ENCODE peak calls at places on chromosomes 4 and X, in ten cellular contexts. N is cardiac muscle cell, T is heart right ventricle, W is kidney, R is IMR-90, D is psoas muscle, A is right lobe of liver, X is small intestine, G is uterus, U is tibial artery. Z is an unnamed sample.
A peak's percentile ranks its signal among the peaks of the same experiment; 100 is the strongest.

GRCh38 chrX:18828832-18829404 is 121.5 kb downstream of the PPEF1 start:
- DNase-seq in N (no peak), T (no peak), W (no peak), R (no peak), D (no peak), A (no peak), X (no peak), G (no peak), U (no peak), Z (no peak)

GRCh38 chr4:76831475-76832390 is 66.2 kb downstream of the SOWAHB start:
- DNase-seq in N (no peak), T (no peak), W (no peak), R (peak; percentile 55), D (no peak), A (peak; percentile 55), X (peak; percentile 54), G (no peak), U (no peak), Z (no peak)

GRCh38 chr4:306551-306961 is 1.3 kb upstream of the ZNF732 start:
- DNase-seq in N (no peak), T (no peak), W (no peak), R (no peak), D (no peak), A (no peak), X (no peak), G (no peak), U (no peak), Z (no peak)

GRCh38 chrX:47278684-47279083 is 45.9 kb downstream of the USP11 start:
- DNase-seq in N (no peak), T (no peak), W (no peak), R (peak; percentile 78), D (no peak), A (no peak), X (no peak), G (no peak), U (no peak), Z (no peak)

GRCh38 chrX:153554519-153555167 is 37.2 kb downstream of the ATP2B3 start:
- DNase-seq in N (peak; percentile 53), T (peak; percentile 69), W (no peak), R (peak; percentile 31), D (peak; percentile 82), A (peak; percentile 70), X (peak; percentile 54), G (peak; percentile 55), U (peak; percentile 51), Z (peak; percentile 86)

GRCh38 chrX:22542641-22543040 is 269.9 kb downstream of the CBLL2 start:
- DNase-seq in N (no peak), T (no peak), W (no peak), R (peak; percentile 8), D (no peak), A (no peak), X (no peak), G (no peak), U (no peak), Z (no peak)

GRCh38 chr4:138835833-138836521 is 179.6 kb upstream of the NOCT start:
- DNase-seq in N (peak; percentile 48), T (peak; percentile 50), W (peak; percentile 66), R (peak; percentile 13), D (no peak), A (peak; percentile 66), X (peak; percentile 49), G (no peak), U (no peak), Z (peak; percentile 17)

GRCh38 chr4:2696423-2696822 is 59.7 kb downstream of the TNIP2 start:
- DNase-seq in N (no peak), T (no peak), W (no peak), R (no peak), D (no peak), A (no peak), X (no peak), G (no peak), U (no peak), Z (no peak)

GRCh38 chr4:109998867-109999303 is 86.2 kb downstream of the EGF start:
- DNase-seq in N (peak; percentile 73), T (no peak), W (no peak), R (peak; percentile 61), D (no peak), A (no peak), X (peak; percentile 85), G (no peak), U (no peak), Z (no peak)

GRCh38 chrX:107683124-107683895 is 55.0 kb downstream of the PRPS1 start:
- DNase-seq in N (no peak), T (no peak), W (no peak), R (no peak), D (peak; percentile 63), A (no peak), X (peak; percentile 78), G (peak; percentile 58), U (peak; percentile 69), Z (peak; percentile 57)

GRCh38 chr4:99334880-99335279 is 13.7 kb upstream of the ADH1B start:
- DNase-seq in N (no peak), T (no peak), W (no peak), R (no peak), D (no peak), A (no peak), X (no peak), G (no peak), U (no peak), Z (no peak)

DNA sequence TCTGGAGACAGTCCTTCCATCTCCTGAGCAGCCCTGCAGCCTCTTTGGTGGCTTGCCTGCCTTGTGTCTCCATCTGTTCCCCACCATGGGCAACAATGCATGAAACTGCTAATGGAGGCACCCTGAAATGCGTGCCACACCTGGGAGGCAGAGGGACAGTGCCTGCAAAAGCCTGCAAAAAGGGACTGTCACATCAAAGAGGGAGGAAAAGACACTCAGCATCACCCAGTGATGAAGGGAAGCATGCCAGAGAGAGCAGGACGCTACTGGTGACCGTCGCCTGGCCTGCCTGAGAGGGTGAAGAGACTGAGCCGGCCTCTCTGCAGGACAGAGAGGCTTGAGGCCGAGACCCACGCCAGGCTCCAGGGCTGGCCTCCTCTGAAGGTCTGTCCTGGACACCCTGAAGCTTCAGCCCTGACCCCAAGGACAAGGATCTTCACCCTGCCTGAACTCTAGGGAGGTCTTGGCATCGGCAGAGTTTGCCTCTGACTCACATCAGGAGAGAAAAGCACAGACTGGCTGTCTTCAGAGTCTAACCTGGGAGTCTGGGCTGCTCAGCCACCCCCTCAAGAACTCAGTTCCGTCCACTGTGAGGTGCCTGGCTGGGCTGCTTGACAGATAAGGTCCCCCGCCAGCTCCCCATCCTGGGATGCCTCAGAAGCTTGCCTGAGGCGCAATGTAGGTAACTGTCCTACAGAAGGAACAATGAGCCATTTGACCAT is 8.1 kb downstream of the ACSL1 start:
- DNase-seq in N (no peak), T (no peak), W (no peak), R (no peak), D (no peak), A (no peak), X (no peak), G (no peak), U (no peak), Z (no peak)
- H3K4me1 ChIP-seq in N (peaks cover 66% of the 10 kb centered on the region), T (peaks cover 72% of the 10 kb centered on the region), W (peaks cover 32% of the 10 kb centered on the region), R (peaks cover 6% of the 10 kb centered on the region), D (peaks cover 68% of the 10 kb centered on the region), A (peaks cover 65% of the 10 kb centered on the region), X (peaks cover 6% of the 10 kb centered on the region), G (no peaks in the 10 kb centered on the region), U (no peaks in the 10 kb centered on the region), Z (peaks cover 13% of the 10 kb centered on the region)

GRCh38 chr4:85496146-85496849 is 21.3 kb downstream of the ARHGAP24 start:
- DNase-seq in N (no peak), T (no peak), W (no peak), R (no peak), D (no peak), A (no peak), X (no peak), G (no peak), U (no peak), Z (no peak)
- H3K4me3 ChIP-seq in N (no peak overlapping the region), T (peak overlapping the region; percentile 6), W (no peak overlapping the region), R (no peak overlapping the region), D (no peak overlapping the region), A (no peak overlapping the region), X (no peak overlapping the region), G (no peak overlapping the region), U (no peak overlapping the region), Z (no peak overlapping the region)

DNA sequence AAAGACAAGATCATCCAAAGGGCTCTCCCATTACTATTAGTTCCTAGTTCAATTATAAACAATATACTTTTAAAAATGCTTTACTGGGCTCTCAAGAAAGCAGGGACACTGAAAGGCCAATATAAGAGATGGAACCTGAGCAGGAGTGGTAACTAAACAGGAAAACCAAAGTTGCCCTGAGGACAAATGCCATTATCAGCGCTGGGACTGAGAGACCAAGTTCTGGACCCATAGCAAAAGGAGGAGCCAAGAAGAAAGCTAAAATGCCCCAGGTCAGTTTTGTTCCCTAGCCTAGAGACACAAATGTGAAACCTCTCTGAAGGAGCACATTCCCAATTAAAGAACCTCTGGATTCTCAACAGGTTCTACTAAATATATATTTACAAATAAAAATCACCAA is 67.3 kb downstream of the KLHL8 start:
- DNase-seq in N (no peak), T (no peak), W (no peak), R (no peak), D (no peak), A (no peak), X (no peak), G (no peak), U (no peak), Z (no peak)
- H3K4me1 ChIP-seq in N (no peaks in the 10 kb centered on the region), T (no peaks in the 10 kb centered on the region), W (no peaks in the 10 kb centered on the region), R (no peaks in the 10 kb centered on the region), D (peaks cover 5% of the 10 kb centered on the region), A (no peaks in the 10 kb centered on the region), X (no peaks in the 10 kb centered on the region), G (peaks cover 11% of the 10 kb centered on the region), U (no peaks in the 10 kb centered on the region), Z (no peaks in the 10 kb centered on the region)

GRCh38 chr4:41142356-41142755 is 72.0 kb downstream of the APBB2 start:
- DNase-seq in N (no peak), T (no peak), W (no peak), R (no peak), D (no peak), A (no peak), X (no peak), G (peak; percentile 41), U (peak; percentile 51), Z (peak; percentile 49)

GRCh38 chr4:41143721-41144379 is 70.5 kb downstream of the APBB2 start:
- DNase-seq in N (no peak), T (no peak), W (no peak), R (no peak), D (no peak), A (no peak), X (no peak), G (no peak), U (no peak), Z (no peak)

GRCh38 chr4:41140410-41140809 is 73.9 kb downstream of the APBB2 start:
- DNase-seq in N (no peak), T (no peak), W (no peak), R (no peak), D (no peak), A (no peak), X (no peak), G (no peak), U (no peak), Z (no peak)

GRCh38 chr4:41142946-41143720 is 71.2 kb downstream of the APBB2 start:
- DNase-seq in N (no peak), T (peak; percentile 29), W (no peak), R (peak; percentile 92), D (peak; percentile 63), A (peak; percentile 64), X (no peak), G (peak; percentile 62), U (peak; percentile 79), Z (peak; percentile 76)

DNA sequence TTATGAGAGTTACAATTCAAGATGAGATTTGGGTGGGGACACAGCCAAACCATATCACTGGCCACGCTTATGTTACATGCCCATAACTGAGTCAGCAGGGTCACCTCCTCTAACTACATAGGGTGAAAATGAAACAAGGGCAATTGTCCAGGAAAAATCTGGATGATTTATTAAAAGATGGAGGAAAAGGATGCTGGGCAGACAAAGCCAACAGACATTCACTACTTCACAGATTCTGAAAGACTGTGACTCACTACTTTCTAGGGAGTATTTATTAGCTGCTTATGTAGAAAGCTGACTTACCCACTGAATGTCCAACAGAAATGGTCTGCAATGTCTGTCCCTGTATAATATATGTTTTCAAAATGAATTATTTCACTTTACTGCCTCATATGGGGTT is 72.4 kb downstream of the APBB2 start:
- DNase-seq in N (no peak), T (no peak), W (no peak), R (peak; percentile 86), D (no peak), A (no peak), X (no peak), G (no peak), U (no peak), Z (no peak)
- H3K4me3 ChIP-seq in N (no peak overlapping the region), T (no peak overlapping the region), W (no peak overlapping the region), R (no peak overlapping the region), D (no peak overlapping the region), A (no peak overlapping the region), X (no peak overlapping the region), G (no peak overlapping the region), U (no peak overlapping the region), Z (no peak overlapping the region)